ENCODE peak calls at places on chromosomes 6 and 20, in nine cellular contexts. P is head of caudate nucleus, L is globus pallidus, D is amniotic stem cell, B is AG10803, Q is GM13976, E is SJCRH30, A is fibroblast of villous mesenchyme, Y is coronary artery. H is an unnamed sample.
A peak's percentile ranks its signal among the peaks of the same experiment; 100 is the strongest.

GRCh38 chr6:30685977-30686907 is at the start of gene PPP1R18:
- DNase-seq in B (peak; percentile 65), L (peak; percentile 53), D (no peak), E (peak; percentile 59), A (peak; percentile 65), P (peak; percentile 48), Y (peak; percentile 94), Q (peak; percentile 85), H (peak; percentile 50)

GRCh38 chr20:61874421-61875068 is 191.1 kb downstream of the TAF4 start:
- DNase-seq in P (no peak), B (peak; percentile 41), L (no peak), Q (no peak), D (no peak), Y (no peak), E (peak; percentile 58), A (peak; percentile 5), H (peak; percentile 17)

GRCh38 chr20:63036266-63036665 is 29.5 kb upstream of the BHLHE23 start:
- DNase-seq in E (no peak), Q (no peak), A (no peak), L (no peak), B (no peak), Y (no peak), D (no peak), P (no peak), H (no peak)

GRCh38 chr6:131400054-131400781 is 172.8 kb upstream of the ARG1 start:
- DNase-seq in B (peak; percentile 75), P (no peak), A (peak; percentile 83), E (peak; percentile 17), Q (no peak), Y (no peak), D (peak; percentile 42), L (no peak), H (no peak)

GRCh38 chr20:61815678-61816077 is 250.0 kb downstream of the TAF4 start:
- DNase-seq in E (no peak), Q (no peak), Y (no peak), P (no peak), A (no peak), L (no peak), B (no peak), D (no peak), H (no peak)

GRCh38 chr6:26103141-26103769 is 16.0 kb downstream of the HFE start:
- DNase-seq in E (peak; percentile 42), Q (no peak), A (peak; percentile 78), Y (no peak), B (peak; percentile 53), P (no peak), L (no peak), D (peak; percentile 27), H (no peak)

GRCh38 chr6:4776493-4776966 is 326 bp downstream of the CDYL start:
- DNase-seq in D (no peak), E (peak; percentile 44), P (peak; percentile 8), Y (peak; percentile 77), B (no peak), A (no peak), Q (peak; percentile 65), L (no peak), H (peak; percentile 9)

GRCh38 chr20:62376112-62377063 is 9.3 kb upstream of the LAMA5 start:
- DNase-seq in B (no peak), A (peak; percentile 91), Q (no peak), Y (no peak), P (no peak), D (no peak), E (peak; percentile 98), L (no peak), H (no peak)

GRCh38 chr6:169803291-169803811 is 51.9 kb downstream of the ERMARD start:
- DNase-seq in E (no peak), Q (no peak), P (no peak), Y (no peak), A (peak; percentile 32), L (no peak), D (no peak), B (no peak), H (no peak)

GRCh38 chr6:130742282-130742681 is 84.9 kb upstream of the SMLR1 start:
- DNase-seq in E (no peak), P (no peak), Q (no peak), A (no peak), D (no peak), B (peak; percentile 17), Y (no peak), L (no peak), H (no peak)

GRCh38 chr20:32497589-32498224 is 87.4 kb downstream of the NOL4L start:
- DNase-seq in L (no peak), Y (no peak), E (no peak), Q (no peak), B (no peak), D (no peak), P (no peak), A (no peak), H (no peak)

GRCh38 chr6:125749112-125749863 is at the start of gene HEY2:
- DNase-seq in A (peak; percentile 90), Y (peak; percentile 97), L (peak; percentile 98), E (peak; percentile 91), P (peak; percentile 96), D (peak; percentile 23), B (peak; percentile 83), Q (peak; percentile 97), H (peak; percentile 97)

GRCh38 chr6:37741757-37742400 is 44.2 kb upstream of the MDGA1 start:
- DNase-seq in P (no peak), L (peak; percentile 2), Q (peak; percentile 45), E (peak; percentile 46), Y (no peak), A (peak; percentile 6), D (no peak), B (peak; percentile 11), H (peak; percentile 7)